ENCODE peak calls at places on chromosomes 5 and 9, in seven cellular contexts. One of them, this sample, is unnamed.

GRCh38 chr9:17116400-17116837 is 18.4 kb upstream of the CNTLN start:
- DNase-seq in HT1080: peak; percentile 47
- DNase-seq in colonic mucosa: no peak
- DNase-seq in GM03348: peak; percentile 55
- DNase-seq in activated naive CD8-positive, alpha-beta T cell treated with anti-CD3 and anti-CD28 coated beads, Interleukin-2, amount 50 U/mL, for 24 hours: no peak
- DNase-seq in HTR-8/SVneo: peak; percentile 19
- DNase-seq in mucosa of descending colon: no peak
- DNase-seq in this sample: peak; percentile 60

GRCh38 chr9:128635266-128636023 is 21.2 kb downstream of the DYNC2I2 start:
- DNase-seq in HT1080: peak; percentile 97
- DNase-seq in colonic mucosa: peak; percentile 93
- DNase-seq in GM03348: peak; percentile 99
- DNase-seq in activated naive CD8-positive, alpha-beta T cell treated with anti-CD3 and anti-CD28 coated beads, Interleukin-2, amount 50 U/mL, for 24 hours: no peak
- DNase-seq in HTR-8/SVneo: peak; percentile 95
- DNase-seq in mucosa of descending colon: peak; percentile 86
- DNase-seq in this sample: peak; percentile 96

GRCh38 chr5:17400724-17401508 is 97.1 kb upstream of the TAF11L2 start:
- DNase-seq in HT1080: no peak
- DNase-seq in colonic mucosa: no peak
- DNase-seq in GM03348: no peak
- DNase-seq in activated naive CD8-positive, alpha-beta T cell treated with anti-CD3 and anti-CD28 coated beads, Interleukin-2, amount 50 U/mL, for 24 hours: no peak
- DNase-seq in HTR-8/SVneo: no peak
- DNase-seq in mucosa of descending colon: no peak
- DNase-seq in this sample: no peak

GRCh38 chr9:108191065-108191464 is 664.7 kb downstream of the ACTL7B start:
- DNase-seq in HT1080: peak; percentile 43
- DNase-seq in colonic mucosa: no peak
- DNase-seq in GM03348: no peak
- DNase-seq in activated naive CD8-positive, alpha-beta T cell treated with anti-CD3 and anti-CD28 coated beads, Interleukin-2, amount 50 U/mL, for 24 hours: no peak
- DNase-seq in HTR-8/SVneo: no peak
- DNase-seq in mucosa of descending colon: no peak
- DNase-seq in this sample: peak; percentile 17

GRCh38 chr9:6498982-6499381 is 86.0 kb downstream of the UHRF2 start:
- DNase-seq in HT1080: peak; percentile 55
- DNase-seq in colonic mucosa: no peak
- DNase-seq in GM03348: peak; percentile 51
- DNase-seq in activated naive CD8-positive, alpha-beta T cell treated with anti-CD3 and anti-CD28 coated beads, Interleukin-2, amount 50 U/mL, for 24 hours: no peak
- DNase-seq in HTR-8/SVneo: no peak
- DNase-seq in mucosa of descending colon: no peak
- DNase-seq in this sample: peak; percentile 39

GRCh38 chr5:74630387-74631087 is 10.0 kb downstream of the ENC1 start:
- DNase-seq in HT1080: peak; percentile 91
- DNase-seq in colonic mucosa: no peak
- DNase-seq in GM03348: peak; percentile 70
- DNase-seq in activated naive CD8-positive, alpha-beta T cell treated with anti-CD3 and anti-CD28 coated beads, Interleukin-2, amount 50 U/mL, for 24 hours: no peak
- DNase-seq in HTR-8/SVneo: no peak
- DNase-seq in mucosa of descending colon: no peak
- DNase-seq in this sample: peak; percentile 90

GRCh38 chr9:11973011-11973410 is 720.2 kb upstream of the TYRP1 start:
- DNase-seq in HT1080: no peak
- DNase-seq in colonic mucosa: no peak
- DNase-seq in GM03348: peak; percentile 13
- DNase-seq in activated naive CD8-positive, alpha-beta T cell treated with anti-CD3 and anti-CD28 coated beads, Interleukin-2, amount 50 U/mL, for 24 hours: no peak
- DNase-seq in HTR-8/SVneo: no peak
- DNase-seq in mucosa of descending colon: no peak
- DNase-seq in this sample: no peak

GRCh38 chr5:43601454-43602260 is 1.3 kb upstream of the NNT start:
- DNase-seq in HT1080: peak; percentile 62
- DNase-seq in colonic mucosa: no peak
- DNase-seq in GM03348: peak; percentile 14
- DNase-seq in activated naive CD8-positive, alpha-beta T cell treated with anti-CD3 and anti-CD28 coated beads, Interleukin-2, amount 50 U/mL, for 24 hours: no peak
- DNase-seq in HTR-8/SVneo: peak; percentile 54
- DNase-seq in mucosa of descending colon: no peak
- DNase-seq in this sample: peak; percentile 63

GRCh38 chr5:154472871-154473580 is 5.0 kb downstream of the HAND1 start:
- DNase-seq in HT1080: no peak
- DNase-seq in colonic mucosa: no peak
- DNase-seq in GM03348: no peak
- DNase-seq in activated naive CD8-positive, alpha-beta T cell treated with anti-CD3 and anti-CD28 coated beads, Interleukin-2, amount 50 U/mL, for 24 hours: no peak
- DNase-seq in HTR-8/SVneo: no peak
- DNase-seq in mucosa of descending colon: no peak
- DNase-seq in this sample: no peak

GRCh38 chr9:131407717-131408195 is 13.9 kb downstream of the PRRC2B start:
- DNase-seq in HT1080: no peak
- DNase-seq in colonic mucosa: no peak
- DNase-seq in GM03348: peak; percentile 51
- DNase-seq in activated naive CD8-positive, alpha-beta T cell treated with anti-CD3 and anti-CD28 coated beads, Interleukin-2, amount 50 U/mL, for 24 hours: no peak
- DNase-seq in HTR-8/SVneo: no peak
- DNase-seq in mucosa of descending colon: no peak
- DNase-seq in this sample: no peak

GRCh38 chr9:37836386-37836785 is 35.8 kb downstream of the DCAF10 start:
- DNase-seq in HT1080: no peak
- DNase-seq in colonic mucosa: no peak
- DNase-seq in GM03348: no peak
- DNase-seq in activated naive CD8-positive, alpha-beta T cell treated with anti-CD3 and anti-CD28 coated beads, Interleukin-2, amount 50 U/mL, for 24 hours: no peak
- DNase-seq in HTR-8/SVneo: no peak
- DNase-seq in mucosa of descending colon: no peak
- DNase-seq in this sample: no peak

GRCh38 chr5:134029156-134029555 is 24.4 kb upstream of the VDAC1 start:
- DNase-seq in HT1080: peak; percentile 98
- DNase-seq in colonic mucosa: no peak
- DNase-seq in GM03348: peak; percentile 86
- DNase-seq in activated naive CD8-positive, alpha-beta T cell treated with anti-CD3 and anti-CD28 coated beads, Interleukin-2, amount 50 U/mL, for 24 hours: no peak
- DNase-seq in HTR-8/SVneo: no peak
- DNase-seq in mucosa of descending colon: no peak
- DNase-seq in this sample: peak; percentile 91

GRCh38 chr9:91220021-91220420 is 141.7 kb downstream of the AUH start:
- DNase-seq in HT1080: no peak
- DNase-seq in colonic mucosa: no peak
- DNase-seq in GM03348: no peak
- DNase-seq in activated naive CD8-positive, alpha-beta T cell treated with anti-CD3 and anti-CD28 coated beads, Interleukin-2, amount 50 U/mL, for 24 hours: no peak
- DNase-seq in HTR-8/SVneo: no peak
- DNase-seq in mucosa of descending colon: no peak
- DNase-seq in this sample: no peak

GRCh38 chr5:179223961-179224360 is 121.3 kb downstream of the ADAMTS2 start:
- DNase-seq in HT1080: no peak
- DNase-seq in colonic mucosa: no peak
- DNase-seq in GM03348: no peak
- DNase-seq in activated naive CD8-positive, alpha-beta T cell treated with anti-CD3 and anti-CD28 coated beads, Interleukin-2, amount 50 U/mL, for 24 hours: no peak
- DNase-seq in HTR-8/SVneo: no peak
- DNase-seq in mucosa of descending colon: no peak
- DNase-seq in this sample: no peak

GRCh38 chr9:127360829-127361228 is 36.1 kb upstream of the SLC2A8 start:
- DNase-seq in HT1080: peak; percentile 39
- DNase-seq in colonic mucosa: no peak
- DNase-seq in GM03348: no peak
- DNase-seq in activated naive CD8-positive, alpha-beta T cell treated with anti-CD3 and anti-CD28 coated beads, Interleukin-2, amount 50 U/mL, for 24 hours: no peak
- DNase-seq in HTR-8/SVneo: peak; percentile 32
- DNase-seq in mucosa of descending colon: no peak
- DNase-seq in this sample: peak; percentile 10

GRCh38 chr5:151696470-151697061 is 9.9 kb upstream of the SPARC start:
- DNase-seq in HT1080: peak; percentile 86
- DNase-seq in colonic mucosa: peak; percentile 44
- DNase-seq in GM03348: peak; percentile 92
- DNase-seq in activated naive CD8-positive, alpha-beta T cell treated with anti-CD3 and anti-CD28 coated beads, Interleukin-2, amount 50 U/mL, for 24 hours: no peak
- DNase-seq in HTR-8/SVneo: peak; percentile 82
- DNase-seq in mucosa of descending colon: no peak
- DNase-seq in this sample: peak; percentile 96

This sample was measured in foreskin fibroblast.